ENCODE peak calls at places on chromosome 20, in five cellular contexts. D is Calu3, V is tibial artery, W is mucosa of gallbladder, R is HCT116. E is an unnamed sample.

GRCh38 chr20:6122873-6123649 is at the start of gene FERMT1:
- DNase-seq in V (no peak), W (peak), R (peak), D (peak), E (peak)

GRCh38 chr20:21534453-21534852 is 20.6 kb upstream of the NKX2-2 start:
- DNase-seq in D (no peak), R (no peak), W (no peak), V (no peak), E (no peak)

GRCh38 chr20:58342104-58342945 is 32.8 kb downstream of the RAB22A start:
- DNase-seq in R (no peak), W (no peak), V (no peak), D (no peak), E (no peak)

GRCh38 chr20:60586417-60587105 is 628.3 kb downstream of the CDH26 start:
- DNase-seq in R (no peak), D (no peak), V (no peak), W (no peak), E (no peak)

GRCh38 chr20:2658414-2659354 is 5.3 kb downstream of the IDH3B start:
- DNase-seq in W (no peak), D (no peak), V (no peak), R (no peak), E (no peak)

GRCh38 chr20:32215729-32216128 is 8.0 kb downstream of the POFUT1 start:
- DNase-seq in R (no peak), W (no peak), V (no peak), D (no peak), E (no peak)

GRCh38 chr20:30892704-30893345 is 364.6 kb upstream of the DEFB115 start:
- DNase-seq in W (no peak), V (no peak), R (no peak), D (no peak), E (no peak)

GRCh38 chr20:42010090-42010489 is 391.9 kb upstream of the CHD6 start:
- DNase-seq in R (no peak), V (no peak), W (no peak), D (no peak), E (no peak)

GRCh38 chr20:51584116-51584515 is 41.6 kb upstream of the NFATC2 start:
- DNase-seq in W (no peak), V (no peak), D (no peak), R (no peak), E (no peak)

GRCh38 chr20:62953839-62954703 is 1.6 kb downstream of the SLC17A9 start:
- DNase-seq in R (no peak), V (peak), D (no peak), W (peak), E (peak)

GRCh38 chr20:59062057-59062456 is 19.5 kb upstream of the PRELID3B start:
- DNase-seq in V (no peak), R (no peak), W (no peak), D (no peak), E (no peak)

GRCh38 chr20:43558412-43559146 is at the start of gene SGK2:
- DNase-seq in D (peak), R (no peak), V (no peak), W (peak), E (peak)

GRCh38 chr20:31691646-31692275 is 30.9 kb downstream of the BCL2L1 start:
- DNase-seq in V (no peak), W (no peak), D (no peak), R (no peak), E (no peak)

GRCh38 chr20:1993986-1994385 is at the start of gene PDYN:
- DNase-seq in V (no peak), D (no peak), R (no peak), W (no peak), E (no peak)

GRCh38 chr20:14617123-14617522 is 279.7 kb upstream of the FLRT3 start:
- DNase-seq in D (no peak), V (no peak), W (no peak), R (no peak), E (no peak)

GRCh38 chr20:22681591-22682248 is 97.3 kb upstream of the FOXA2 start:
- DNase-seq in V (no peak), R (no peak), D (no peak), W (no peak), E (no peak)

GRCh38 chr20:63533388-63533787 is 3.8 kb downstream of the PTK6 start:
- DNase-seq in D (no peak), W (no peak), V (no peak), R (no peak), E (no peak)

GRCh38 chr20:23826541-23827018 is at the start of gene CST2:
- DNase-seq in V (no peak), W (no peak), R (no peak), D (no peak), E (no peak)

GRCh38 chr20:32474717-32474966 is 110.5 kb downstream of the NOL4L start:
- DNase-seq in D (no peak), R (no peak), W (no peak), V (no peak), E (no peak)

E was measured in progenitor cell of endocrine pancreas.